ENCODE peak calls at places on chromosomes 5 and 9, in five cellular contexts. J is COR-L47; U is effector CD4-positive, alpha-beta T cell; L is NCI-H2081; Q is left lung. V is an unnamed sample.

GRCh38 chr9:113620377-113621161 is 157.0 kb downstream of the RGS3 start:
- DNase-seq in L (no peak), J (no peak), U (no peak), Q (peak; percentile 63), V (no peak)

GRCh38 chr5:31131381-31131811 is 62.1 kb upstream of the CDH6 start:
- DNase-seq in U (no peak), L (no peak), J (no peak), Q (no peak), V (no peak)

GRCh38 chr5:67268233-67269011 is 71.8 kb upstream of the CD180 start:
- DNase-seq in U (no peak), Q (peak; percentile 55), L (no peak), J (peak; percentile 22), V (peak; percentile 70)

GRCh38 chr5:112857866-112858265 is 3.2 kb upstream of the SRP19 start:
- DNase-seq in Q (no peak), U (no peak), L (no peak), J (no peak), V (no peak)

GRCh38 chr5:33984178-33984577 is 315 bp downstream of the SLC45A2 start:
- DNase-seq in J (no peak), L (no peak), U (no peak), Q (no peak), V (no peak)

GRCh38 chr5:151106073-151106472 is 25.2 kb upstream of the TNIP1 start:
- DNase-seq in L (no peak), J (no peak), Q (no peak), U (no peak), V (no peak)

GRCh38 chr5:150263801-150264621 is 25.6 kb downstream of the CAMK2A start:
- DNase-seq in L (no peak), U (no peak), J (no peak), Q (no peak), V (peak; percentile 49)

GRCh38 chr9:101376117-101376866 is 8.5 kb downstream of the BAAT start:
- DNase-seq in L (no peak), U (no peak), J (no peak), Q (no peak), V (no peak)